ENCODE peak calls at places on chromosomes 2 and 18, in seven cellular contexts. V is foreskin fibroblast, Z is uterus, K is AG09319, C is choroid plexus epithelial cell, U is dorsolateral prefrontal cortex, X is brain microvascular endothelial cell. T is an unnamed sample.

GRCh38 chr2:26898480-26899058 is 50.6 kb downstream of the DPYSL5 start:
- DNase-seq in V (no peak), Z (no peak), K (no peak), C (no peak), U (no peak), X (no peak), T (no peak)

GRCh38 chr2:60556998-60557955 is 3.8 kb upstream of the BCL11A start:
- DNase-seq in V (no peak), Z (no peak), K (no peak), C (peak), U (no peak), X (no peak), T (no peak)

GRCh38 chr2:177602611-177603164 is 210.1 kb downstream of the AGPS start:
- DNase-seq in V (no peak), Z (no peak), K (no peak), C (no peak), U (no peak), X (no peak), T (no peak)

GRCh38 chr2:39693275-39693674 is 27.6 kb downstream of the TMEM178A start:
- DNase-seq in V (no peak), Z (no peak), K (no peak), C (no peak), U (no peak), X (no peak), T (no peak)

GRCh38 chr2:62501794-62502500 is 4.0 kb downstream of the TMEM17 start:
- DNase-seq in V (peak), Z (no peak), K (peak), C (peak), U (no peak), X (no peak), T (no peak)

GRCh38 chr2:112095654-112096053 is 40.6 kb downstream of the TMEM87B start:
- DNase-seq in V (no peak), Z (no peak), K (no peak), C (no peak), U (no peak), X (no peak), T (no peak)

GRCh38 chr2:39593439-39594393 is 72.0 kb upstream of the TMEM178A start:
- DNase-seq in V (peak), Z (no peak), K (peak), C (peak), U (no peak), X (peak), T (no peak)

GRCh38 chr2:29223851-29224692 is 108.9 kb downstream of the CLIP4 start:
- DNase-seq in V (peak), Z (no peak), K (no peak), C (peak), U (no peak), X (peak), T (no peak)

GRCh38 chr18:36532394-36532793 is 234.9 kb downstream of the FHOD3 start:
- DNase-seq in V (peak), Z (no peak), K (peak), C (peak), U (no peak), X (no peak), T (no peak)

GRCh38 chr18:37336568-37337285 is 228.9 kb downstream of the CELF4 start:
- DNase-seq in V (no peak), Z (no peak), K (no peak), C (no peak), U (no peak), X (no peak), T (no peak)

GRCh38 chr2:9914384-9915065 is 37.0 kb upstream of the GRHL1 start:
- DNase-seq in V (peak), Z (no peak), K (no peak), C (peak), U (no peak), X (peak), T (no peak)

GRCh38 chr2:11156396-11157075 is 1.3 kb downstream of the SLC66A3 start:
- DNase-seq in V (no peak), Z (no peak), K (no peak), C (no peak), U (no peak), X (no peak), T (no peak)

GRCh38 chr2:95025406-95026319 is at the start of gene MAL:
- DNase-seq in V (no peak), Z (no peak), K (no peak), C (no peak), U (peak), X (no peak), T (no peak)

GRCh38 chr2:36277146-36277808 is 78.3 kb upstream of the CRIM1 start:
- DNase-seq in V (peak), Z (no peak), K (no peak), C (peak), U (no peak), X (peak), T (no peak)

GRCh38 chr2:158713523-158714138 is 81.5 kb upstream of the DAPL1 start:
- DNase-seq in V (no peak), Z (no peak), K (no peak), C (peak), U (no peak), X (no peak), T (no peak)

GRCh38 chr18:13245481-13246000 is 27.0 kb downstream of the LDLRAD4 start:
- DNase-seq in V (no peak), Z (peak), K (no peak), C (no peak), U (no peak), X (no peak), T (no peak)

GRCh38 chr2:6310910-6311215 is 554.8 kb downstream of the CMPK2 start:
- DNase-seq in V (no peak), Z (no peak), K (no peak), C (no peak), U (no peak), X (no peak), T (no peak)

GRCh38 chr18:6255121-6255742 is 159.5 kb downstream of the L3MBTL4 start:
- DNase-seq in V (no peak), Z (no peak), K (no peak), C (no peak), U (no peak), X (no peak), T (no peak)

GRCh38 chr2:61530365-61531148 is 7.6 kb downstream of the XPO1 start:
- DNase-seq in V (no peak), Z (no peak), K (no peak), C (peak), U (no peak), X (no peak), T (no peak)

GRCh38 chr2:230128943-230129342 is 60.2 kb upstream of the SLC16A14 start:
- DNase-seq in V (peak), Z (peak), K (peak), C (peak), U (no peak), X (no peak), T (no peak)

GRCh38 chr2:154203206-154203605 is 331.5 kb downstream of the GALNT13 start:
- DNase-seq in V (no peak), Z (no peak), K (no peak), C (no peak), U (no peak), X (no peak), T (no peak)

GRCh38 chr2:206563374-206563773 is 78.9 kb upstream of the FAM237A start:
- DNase-seq in V (no peak), Z (no peak), K (no peak), C (no peak), U (no peak), X (no peak), T (no peak)

DNA sequence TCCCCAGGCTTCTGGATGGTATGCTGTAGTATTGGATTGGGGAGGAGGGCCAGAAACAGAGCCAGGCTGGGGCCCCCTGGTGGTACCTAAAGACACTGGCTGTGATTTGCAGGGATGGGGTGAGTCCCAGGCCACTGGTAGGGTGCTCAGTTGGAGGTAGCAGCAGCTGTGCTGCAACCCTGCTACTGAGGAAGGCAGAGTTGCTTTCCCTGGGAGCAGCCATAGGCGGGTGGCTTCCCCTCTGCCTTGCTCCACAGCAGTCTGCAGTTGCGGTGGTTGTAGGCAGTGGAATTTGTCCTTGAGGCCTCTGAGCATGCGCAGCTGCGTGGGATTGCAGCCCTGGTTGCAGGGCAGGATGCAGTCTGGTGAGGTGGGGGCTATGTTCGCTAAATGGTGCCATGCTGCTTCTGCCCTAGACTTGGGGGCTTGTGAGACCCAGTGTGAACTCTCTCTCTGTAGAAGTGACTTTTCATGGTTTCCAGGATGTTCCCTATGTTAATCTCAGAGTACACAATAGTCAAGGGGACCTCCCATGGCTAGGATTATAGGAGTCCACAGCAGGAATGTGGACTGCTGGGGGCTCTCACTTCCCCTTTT is 443.5 kb downstream of the XIRP2 start:
- DNase-seq in V (no peak), Z (no peak), K (no peak), C (peak), U (no peak), X (no peak), T (no peak)
- TF ChIP-seq CTCF in V (no peak), Z (no peak), K (no peak), C (peak), U (no peak), X (peak), T (no peak)

DNA sequence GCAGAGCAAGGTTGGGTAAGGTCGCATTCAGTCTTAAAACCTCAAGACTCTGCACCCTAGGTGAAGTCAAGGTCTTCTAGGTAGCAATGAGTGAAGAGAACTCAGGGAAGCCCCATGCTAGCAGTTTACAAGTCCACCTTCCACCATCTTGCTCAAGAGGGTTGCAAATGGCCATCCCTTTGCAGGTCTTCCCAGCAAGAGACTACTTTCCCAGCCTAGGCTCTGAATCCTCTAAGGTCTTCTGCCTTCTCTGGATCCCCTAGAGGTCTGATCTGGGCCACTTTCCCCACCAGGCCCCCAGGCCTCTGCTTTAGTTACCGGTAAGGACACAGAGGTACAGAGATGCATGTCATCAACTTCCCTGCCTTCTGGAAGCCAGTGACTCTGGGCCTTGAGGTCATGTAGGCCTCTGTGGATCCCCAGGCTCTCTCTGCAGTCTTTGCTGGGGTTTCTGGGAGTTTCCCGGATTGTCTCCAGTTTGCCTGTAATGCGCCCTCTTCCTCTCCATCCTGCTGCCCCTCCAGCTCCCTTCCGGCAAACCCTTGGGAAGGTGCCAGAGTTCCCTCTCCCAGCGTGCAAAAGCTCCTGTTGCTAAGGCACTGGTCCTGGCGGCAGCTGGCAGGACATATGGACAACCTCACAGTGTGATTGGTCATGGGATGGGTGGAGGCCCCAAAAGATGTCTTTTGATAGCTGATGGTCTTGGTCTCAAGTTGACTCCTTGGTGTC is 320.4 kb downstream of the CYP26B1 start:
- DNase-seq in V (no peak), Z (no peak), K (no peak), C (no peak), U (no peak), X (no peak), T (no peak)
- TF ChIP-seq CTCF in V (no peak), Z (no peak), K (no peak), C (no peak), U (no peak), X (no peak), T (no peak)

DNA sequence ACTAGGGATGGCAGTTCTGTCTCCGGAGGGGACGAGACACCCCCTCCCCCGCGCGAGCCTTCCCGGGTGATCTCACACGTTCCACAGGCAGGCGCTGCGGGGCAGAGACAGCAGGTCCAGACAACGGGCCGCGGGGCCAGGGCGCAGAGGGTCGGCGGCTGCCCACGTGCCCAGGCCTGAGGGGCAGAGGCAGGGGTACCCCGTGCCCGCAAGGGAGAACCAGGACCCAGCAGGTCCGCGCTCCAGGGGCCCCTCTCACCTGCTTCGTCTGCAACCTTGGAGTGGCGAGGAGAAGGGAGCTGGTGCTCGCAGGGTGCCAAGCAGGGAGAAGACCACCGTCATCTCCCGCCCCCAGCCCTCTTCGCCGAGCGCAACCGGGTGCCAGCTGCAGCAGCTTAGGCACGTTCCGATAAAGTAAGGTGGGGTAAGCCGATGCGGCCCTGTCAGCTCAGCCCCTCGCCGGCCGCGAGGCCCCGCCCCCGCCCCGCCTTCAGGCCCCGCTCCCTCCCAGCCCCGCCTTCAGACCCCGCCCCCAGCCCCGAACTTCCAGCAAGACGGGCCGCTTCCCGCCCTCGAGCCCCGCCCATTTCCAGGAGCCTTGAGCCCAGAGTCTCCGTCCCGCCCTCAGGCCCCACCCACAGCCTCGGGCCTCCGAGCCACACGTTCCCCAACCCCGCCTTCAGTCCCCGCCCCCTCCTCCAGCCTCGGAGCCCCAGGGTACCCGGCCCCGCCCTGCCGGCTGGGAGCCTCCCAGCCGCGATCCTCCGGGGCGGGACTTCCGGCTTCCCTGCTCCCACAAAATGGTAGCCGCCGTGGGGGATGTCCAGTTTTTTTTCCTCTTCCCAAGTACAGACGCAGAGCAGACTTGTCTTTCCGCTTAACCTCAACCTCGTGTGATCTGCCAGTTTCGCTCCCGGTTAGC is at the start of gene GPR155:
- DNase-seq in V (peak), Z (peak), K (peak), C (peak), U (peak), X (peak), T (peak)
- TF ChIP-seq CTCF in V (no peak), Z (no peak), K (no peak), C (peak), U (no peak), X (no peak), T (no peak)

DNA sequence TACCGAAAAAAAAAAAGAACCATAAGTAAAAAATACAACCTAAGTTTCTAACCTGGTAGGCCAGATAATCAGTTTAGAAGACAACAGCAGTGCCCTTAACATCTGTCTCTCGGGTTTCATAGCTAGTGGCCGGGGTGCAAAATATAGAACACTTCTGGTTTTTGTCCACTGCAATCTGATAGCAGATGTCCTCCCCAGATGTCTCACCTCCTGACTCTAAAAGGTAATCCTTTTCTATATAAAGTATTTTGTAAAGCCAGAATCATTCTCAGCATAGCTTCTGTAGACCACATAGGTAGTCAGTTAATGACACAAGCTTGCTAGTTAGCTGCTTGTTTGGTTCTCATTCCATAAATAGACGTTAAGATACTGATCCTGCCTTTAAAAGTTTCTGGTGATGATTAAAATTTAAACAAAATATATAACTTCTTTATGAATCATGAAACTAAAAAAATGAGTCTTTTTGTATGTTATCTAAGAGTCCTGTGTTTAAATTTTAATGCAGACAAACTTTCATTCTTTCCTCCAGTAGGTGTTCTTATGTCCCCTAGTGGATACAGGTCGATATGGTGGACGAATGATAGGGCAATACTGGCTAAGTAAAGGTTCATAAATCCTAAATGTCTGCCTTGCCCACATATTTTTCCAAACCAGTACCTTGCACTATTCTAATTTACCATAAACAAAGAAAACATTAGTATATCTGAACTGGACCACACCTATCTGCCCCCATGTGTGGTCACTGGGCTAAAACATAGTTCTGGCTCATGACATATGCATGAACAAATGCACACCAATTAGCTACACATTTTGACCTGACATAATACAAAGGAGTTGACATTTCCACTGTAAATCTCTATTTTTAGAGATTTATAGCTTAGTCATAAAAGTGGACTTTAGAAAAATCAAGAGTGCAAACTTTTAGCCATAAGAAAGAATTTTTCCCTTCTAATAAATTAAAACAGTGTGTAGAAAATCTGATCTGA is 171.0 kb downstream of the SRBD1 start:
- DNase-seq in V (no peak), Z (no peak), K (no peak), C (peak), U (no peak), X (no peak), T (no peak)
- TF ChIP-seq CTCF in V (no peak), Z (no peak), K (peak), C (peak), U (no peak), X (peak), T (no peak)

DNA sequence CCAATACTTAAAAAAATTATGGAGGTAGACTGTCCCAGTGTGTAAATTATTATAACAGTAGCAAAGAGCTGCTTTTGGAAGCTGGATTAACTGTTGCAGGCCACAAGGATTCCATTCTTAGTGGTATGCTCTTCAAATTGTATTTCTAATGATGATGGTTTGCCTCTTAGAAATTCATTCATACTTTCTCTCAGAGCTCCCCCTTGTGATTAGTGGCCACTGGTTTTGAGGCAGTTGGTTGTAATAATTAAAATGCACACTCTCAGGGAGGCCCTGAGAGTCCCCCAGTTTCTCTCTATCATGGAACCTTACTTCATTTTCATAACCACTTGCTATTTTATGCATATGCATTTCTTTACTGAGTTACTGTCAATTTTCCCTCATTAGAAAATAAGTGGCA is 122.5 kb downstream of the PLA2R1 start:
- DNase-seq in V (no peak), Z (no peak), K (no peak), C (peak), U (no peak), X (no peak), T (no peak)
- TF ChIP-seq CTCF in V (peak), Z (no peak), K (peak), C (peak), U (peak), X (peak), T (no peak)